ENCODE peak calls at places on chromosomes 2 and 18, in four cellular contexts. P is Panc1, T is IMR-90, N is prostate gland. C is an unnamed sample.

GRCh38 chr2:23009545-23010149 is 375.3 kb upstream of the KLHL29 start:
- DNase-seq in N (peak; percentile 10), P (no peak), T (peak; percentile 30), C (no peak)

GRCh38 chr18:7116832-7117389 is 686 bp downstream of the LAMA1 start:
- DNase-seq in T (no peak), N (no peak), P (no peak), C (no peak)

GRCh38 chr18:37385846-37386435 is 179.7 kb downstream of the CELF4 start:
- DNase-seq in P (no peak), T (peak; percentile 37), N (no peak), C (no peak)

GRCh38 chr2:121281694-121282093 is 3.3 kb downstream of the TFCP2L1 start:
- DNase-seq in T (no peak), P (no peak), N (no peak), C (no peak)

GRCh38 chr2:78978340-78978739 is 47.2 kb upstream of the REG3G start:
- DNase-seq in N (no peak), P (no peak), T (no peak), C (no peak)

GRCh38 chr2:96977631-96978195 is 8.7 kb downstream of the FAM178B start:
- DNase-seq in N (no peak), P (peak; percentile 60), T (peak; percentile 79), C (no peak)

GRCh38 chr18:22451796-22452195 is 34.1 kb upstream of the CTAGE1 start:
- DNase-seq in T (no peak), P (no peak), N (no peak), C (no peak)

GRCh38 chr2:216371756-216372702 is at the start of gene MARCHF4:
- DNase-seq in T (peak; percentile 90), P (no peak), N (peak; percentile 44), C (peak; percentile 31)

GRCh38 chr2:41720298-41720697 is 327.5 kb upstream of the PKDCC start:
- DNase-seq in N (no peak), P (no peak), T (no peak), C (no peak)
- H3K27ac ChIP-seq in N (no peak overlapping the region), P (no peak overlapping the region), T (no peak overlapping the region), C (no peak overlapping the region)

GRCh38 chr2:132416996-132417395 is 391 bp downstream of the GPR39 start:
- DNase-seq in N (no peak), T (no peak), P (no peak), C (peak; percentile 72)
- TF ChIP-seq CTCF in N (no peak), T (no peak), P (peak; percentile 63), C (peak; percentile 39)

GRCh38 chr2:85601771-85602475 is 575 bp downstream of the TMEM150A start:
- DNase-seq in T (no peak), P (no peak), N (peak; percentile 64), C (peak; percentile 65)

GRCh38 chr2:85600951-85601770 is 1.3 kb downstream of the TMEM150A start:
- DNase-seq in P (no peak), N (no peak), T (no peak), C (no peak)

GRCh38 chr2:85600235-85600575 is 2.3 kb downstream of the TMEM150A start:
- DNase-seq in T (no peak), P (no peak), N (no peak), C (no peak)

GRCh38 chr2:85604568-85605339 is 2.3 kb upstream of the TMEM150A start:
- DNase-seq in P (no peak), T (no peak), N (no peak), C (no peak)

GRCh38 chr2:85602476-85603234 is at the start of gene TMEM150A:
- DNase-seq in P (no peak), N (peak; percentile 93), T (peak; percentile 80), C (peak; percentile 92)
- H3K27ac ChIP-seq in P (peak within 1 kb of the TSS; percentile 88), N (peak within 1 kb of the TSS; percentile 87), T (peak within 1 kb of the TSS; percentile 80), C (peak within 1 kb of the TSS; percentile 84)

DNA sequence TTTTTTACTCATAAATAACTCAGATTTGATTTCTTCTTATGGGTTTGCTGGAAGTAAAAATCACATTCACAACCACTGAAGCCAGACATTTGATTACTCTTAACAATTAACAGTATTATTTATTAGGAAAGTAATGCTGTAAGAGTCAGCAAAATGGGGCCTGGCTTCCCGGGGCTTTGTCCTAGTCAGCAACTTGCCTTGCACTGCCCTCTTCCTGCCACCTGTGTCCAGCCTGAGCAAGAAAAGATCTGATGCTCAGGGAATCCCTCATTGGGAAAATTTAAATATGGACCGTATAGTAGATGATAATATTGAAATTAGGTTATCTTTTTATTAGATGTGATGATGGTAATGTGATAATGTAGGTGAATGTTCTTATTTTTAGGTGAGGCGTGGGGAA is 30.8 kb upstream of the ACYP2 start:
- DNase-seq in P (no peak), T (peak; percentile 17), N (no peak), C (no peak)
- TF ChIP-seq CTCF in P (peak; percentile 76), T (peak; percentile 42), N (no peak), C (no peak)

GRCh38 chr18:79345981-79346380 is 49.7 kb upstream of the NFATC1 start:
- DNase-seq in P (no peak), N (no peak), T (no peak), C (no peak)
- H3K27ac ChIP-seq in P (no peak overlapping the region), N (no peak overlapping the region), T (no peak overlapping the region), C (no peak overlapping the region)